ENCODE peak calls at places on chromosome 15, in six cellular contexts. One of them, this sample, is unnamed. For H3K4me1 and H3K27me3, the result is how much of the 10 kb centered on the place peaks cover.

GRCh38 chr15:78035319-78035718 is 42.2 kb downstream of the TBC1D2B start:
- DNase-seq in testis: peak
- DNase-seq in GM23248: no peak
- DNase-seq in endodermal cell: no peak
- DNase-seq in K562: no peak
- DNase-seq in heart left ventricle: no peak
- DNase-seq in this sample: no peak

GRCh38 chr15:56890038-56890437 is 28.4 kb upstream of the TCF12 start:
- DNase-seq in testis: no peak
- DNase-seq in GM23248: no peak
- DNase-seq in endodermal cell: no peak
- DNase-seq in K562: no peak
- DNase-seq in heart left ventricle: no peak
- DNase-seq in this sample: no peak

GRCh38 chr15:88479169-88479568 is 11.7 kb downstream of the MRPS11 start:
- DNase-seq in testis: no peak
- DNase-seq in GM23248: no peak
- DNase-seq in endodermal cell: no peak
- DNase-seq in K562: no peak
- DNase-seq in heart left ventricle: no peak
- DNase-seq in this sample: no peak

GRCh38 chr15:63250312-63250965 is 27.0 kb upstream of the APH1B start:
- DNase-seq in testis: no peak
- DNase-seq in GM23248: peak
- DNase-seq in endodermal cell: no peak
- DNase-seq in K562: no peak
- DNase-seq in heart left ventricle: no peak
- DNase-seq in this sample: no peak

GRCh38 chr15:95394186-95395067 is 936.1 kb upstream of the NR2F2 start:
- DNase-seq in testis: no peak
- DNase-seq in GM23248: peak
- DNase-seq in endodermal cell: no peak
- DNase-seq in K562: no peak
- DNase-seq in heart left ventricle: no peak
- DNase-seq in this sample: no peak

GRCh38 chr15:79844221-79844620 is 52.6 kb downstream of the MTHFS start:
- DNase-seq in testis: no peak
- DNase-seq in GM23248: no peak
- DNase-seq in endodermal cell: no peak
- DNase-seq in K562: no peak
- DNase-seq in heart left ventricle: no peak
- DNase-seq in this sample: no peak

GRCh38 chr15:41819455-41820050 is 8.3 kb upstream of the JMJD7 start:
- DNase-seq in testis: no peak
- DNase-seq in GM23248: no peak
- DNase-seq in endodermal cell: no peak
- DNase-seq in K562: no peak
- DNase-seq in heart left ventricle: no peak
- DNase-seq in this sample: no peak

GRCh38 chr15:91694829-91695205 is 158.7 kb upstream of the SLCO3A1 start:
- DNase-seq in testis: peak
- DNase-seq in GM23248: peak
- DNase-seq in endodermal cell: no peak
- DNase-seq in K562: no peak
- DNase-seq in heart left ventricle: no peak
- DNase-seq in this sample: no peak

GRCh38 chr15:27092404-27092803 is 121.4 kb downstream of the GABRG3 start:
- DNase-seq in testis: no peak
- DNase-seq in GM23248: no peak
- DNase-seq in endodermal cell: no peak
- DNase-seq in K562: no peak
- DNase-seq in heart left ventricle: no peak
- DNase-seq in this sample: no peak

GRCh38 chr15:64847448-64847847 is 5.7 kb downstream of the PLEKHO2 start:
- DNase-seq in testis: no peak
- DNase-seq in GM23248: no peak
- DNase-seq in endodermal cell: no peak
- DNase-seq in K562: no peak
- DNase-seq in heart left ventricle: peak
- DNase-seq in this sample: no peak

GRCh38 chr15:78390823-78391222 is 47.2 kb upstream of the IREB2 start:
- DNase-seq in testis: no peak
- DNase-seq in GM23248: peak
- DNase-seq in endodermal cell: no peak
- DNase-seq in K562: no peak
- DNase-seq in heart left ventricle: no peak
- DNase-seq in this sample: no peak

GRCh38 chr15:78000089-78000926 is 77.2 kb downstream of the TBC1D2B start:
- DNase-seq in testis: peak
- DNase-seq in GM23248: peak
- DNase-seq in endodermal cell: peak
- DNase-seq in K562: peak
- DNase-seq in heart left ventricle: peak
- DNase-seq in this sample: no peak

GRCh38 chr15:73564255-73564654 is 68.9 kb downstream of the NPTN start:
- DNase-seq in testis: no peak
- DNase-seq in GM23248: peak
- DNase-seq in endodermal cell: no peak
- DNase-seq in K562: peak
- DNase-seq in heart left ventricle: no peak
- DNase-seq in this sample: no peak

GRCh38 chr15:74134387-74135027 is 4.1 kb downstream of the ISLR2 start:
- DNase-seq in testis: peak
- DNase-seq in GM23248: peak
- DNase-seq in endodermal cell: peak
- DNase-seq in K562: no peak
- DNase-seq in heart left ventricle: peak
- DNase-seq in this sample: no peak

GRCh38 chr15:88779944-88780343 is 23.3 kb upstream of the ACAN start:
- DNase-seq in testis: no peak
- DNase-seq in GM23248: no peak
- DNase-seq in endodermal cell: no peak
- DNase-seq in K562: no peak
- DNase-seq in heart left ventricle: no peak
- DNase-seq in this sample: no peak

GRCh38 chr15:76433798-76434400 is 97.3 kb downstream of the ISL2 start:
- DNase-seq in testis: no peak
- DNase-seq in GM23248: peak
- DNase-seq in endodermal cell: peak
- DNase-seq in K562: no peak
- DNase-seq in heart left ventricle: no peak
- DNase-seq in this sample: no peak

GRCh38 chr15:37095993-37096877 is 4.1 kb downstream of the MEIS2 start:
- DNase-seq in testis: peak
- DNase-seq in GM23248: peak
- DNase-seq in endodermal cell: peak
- DNase-seq in K562: no peak
- DNase-seq in heart left ventricle: no peak
- DNase-seq in this sample: no peak

GRCh38 chr15:73748731-73749130 is 4.4 kb downstream of the INSYN1 start:
- DNase-seq in testis: no peak
- DNase-seq in GM23248: no peak
- DNase-seq in endodermal cell: no peak
- DNase-seq in K562: no peak
- DNase-seq in heart left ventricle: no peak
- DNase-seq in this sample: no peak

GRCh38 chr15:91939432-91939831 is 85.9 kb downstream of the SLCO3A1 start:
- DNase-seq in testis: peak
- DNase-seq in GM23248: no peak
- DNase-seq in endodermal cell: peak
- DNase-seq in K562: no peak
- DNase-seq in heart left ventricle: peak
- DNase-seq in this sample: no peak

GRCh38 chr15:63759752-63760151 is 74.0 kb downstream of the HERC1 start:
- DNase-seq in testis: no peak
- DNase-seq in GM23248: no peak
- DNase-seq in endodermal cell: no peak
- DNase-seq in K562: no peak
- DNase-seq in heart left ventricle: no peak
- DNase-seq in this sample: no peak

GRCh38 chr15:77138167-77138522 is 67.2 kb upstream of the TSPAN3 start:
- DNase-seq in testis: no peak
- DNase-seq in GM23248: peak
- DNase-seq in endodermal cell: no peak
- DNase-seq in K562: no peak
- DNase-seq in heart left ventricle: no peak
- DNase-seq in this sample: no peak

GRCh38 chr15:77083381-77084160 is 12.7 kb upstream of the TSPAN3 start:
- DNase-seq in testis: peak
- DNase-seq in GM23248: no peak
- DNase-seq in endodermal cell: peak
- DNase-seq in K562: no peak
- DNase-seq in heart left ventricle: peak
- DNase-seq in this sample: peak

GRCh38 chr15:56805466-56806146 is 72.3 kb upstream of the ZNF280D start:
- DNase-seq in testis: no peak
- DNase-seq in GM23248: peak
- DNase-seq in endodermal cell: peak
- DNase-seq in K562: no peak
- DNase-seq in heart left ventricle: no peak
- DNase-seq in this sample: peak

GRCh38 chr15:66621491-66622467 is 56.0 kb upstream of the LCTL start:
- DNase-seq in testis: no peak
- DNase-seq in GM23248: peak
- DNase-seq in endodermal cell: peak
- DNase-seq in K562: peak
- DNase-seq in heart left ventricle: no peak
- DNase-seq in this sample: no peak

GRCh38 chr15:45496658-45497057 is 25.9 kb downstream of the SLC30A4 start:
- DNase-seq in testis: no peak
- DNase-seq in GM23248: no peak
- DNase-seq in endodermal cell: no peak
- DNase-seq in K562: no peak
- DNase-seq in heart left ventricle: no peak
- DNase-seq in this sample: no peak

GRCh38 chr15:41894791-41895463 is 1.1 kb upstream of the SPTBN5 start:
- DNase-seq in testis: peak
- DNase-seq in GM23248: peak
- DNase-seq in endodermal cell: peak
- DNase-seq in K562: peak
- DNase-seq in heart left ventricle: peak
- DNase-seq in this sample: peak

GRCh38 chr15:65072617-65073016 is 3.9 kb upstream of the KBTBD13 start:
- DNase-seq in testis: no peak
- DNase-seq in GM23248: no peak
- DNase-seq in endodermal cell: no peak
- DNase-seq in K562: no peak
- DNase-seq in heart left ventricle: peak
- DNase-seq in this sample: no peak

GRCh38 chr15:69780374-69780773 is 317.3 kb downstream of the TLE3 start:
- DNase-seq in testis: no peak
- DNase-seq in GM23248: peak
- DNase-seq in endodermal cell: no peak
- DNase-seq in K562: no peak
- DNase-seq in heart left ventricle: no peak
- DNase-seq in this sample: no peak

GRCh38 chr15:99845009-99845408 is 111.8 kb upstream of the LYSMD4 start:
- DNase-seq in testis: no peak
- DNase-seq in GM23248: peak
- DNase-seq in endodermal cell: no peak
- DNase-seq in K562: no peak
- DNase-seq in heart left ventricle: no peak
- DNase-seq in this sample: no peak

GRCh38 chr15:90097475-90097874 is 4.8 kb downstream of the IDH2 start:
- DNase-seq in testis: no peak
- DNase-seq in GM23248: no peak
- DNase-seq in endodermal cell: no peak
- DNase-seq in K562: no peak
- DNase-seq in heart left ventricle: no peak
- DNase-seq in this sample: no peak

GRCh38 chr15:76840830-76841460 is 64.2 kb downstream of the SCAPER start:
- DNase-seq in testis: no peak
- DNase-seq in GM23248: peak
- DNase-seq in endodermal cell: no peak
- DNase-seq in K562: no peak
- DNase-seq in heart left ventricle: no peak
- DNase-seq in this sample: no peak

GRCh38 chr15:101323793-101324505 is 28.9 kb upstream of the SNRPA1 start:
- DNase-seq in testis: no peak
- DNase-seq in GM23248: no peak
- DNase-seq in endodermal cell: no peak
- DNase-seq in K562: no peak
- DNase-seq in heart left ventricle: no peak
- DNase-seq in this sample: no peak
- H3K4me3 ChIP-seq in testis: no peak
- H3K4me3 ChIP-seq in GM23248: no peak
- H3K4me3 ChIP-seq in endodermal cell: no peak
- H3K4me3 ChIP-seq in K562: no peak
- H3K4me3 ChIP-seq in heart left ventricle: no peak
- H3K4me3 ChIP-seq in this sample: no peak

DNA sequence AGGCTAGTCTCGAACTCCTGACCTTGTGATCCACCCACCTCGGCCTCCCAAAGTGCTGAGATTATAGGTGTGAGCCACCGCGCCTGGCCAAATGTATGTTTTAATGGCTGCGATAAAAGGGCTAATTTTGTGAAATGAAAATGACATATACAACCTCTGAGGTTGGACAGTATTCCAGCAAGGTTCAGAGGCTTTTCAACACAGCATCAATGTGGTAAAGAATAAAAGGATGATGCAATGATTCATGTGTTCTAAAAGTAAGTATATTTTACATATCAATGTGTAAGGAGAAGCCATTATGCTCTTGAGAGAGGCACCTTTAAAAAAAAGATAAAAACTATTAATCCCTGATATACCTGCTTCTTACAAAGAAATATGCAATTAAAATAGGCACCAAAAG is 6.7 kb downstream of the SLTM start:
- DNase-seq in testis: no peak
- DNase-seq in GM23248: no peak
- DNase-seq in endodermal cell: no peak
- DNase-seq in K562: no peak
- DNase-seq in heart left ventricle: no peak
- DNase-seq in this sample: no peak
- H3K4me1 ChIP-seq in testis: under half
- H3K4me1 ChIP-seq in GM23248: under half
- H3K4me1 ChIP-seq in endodermal cell: under half
- H3K4me1 ChIP-seq in K562: under half
- H3K4me1 ChIP-seq in heart left ventricle: under half
- H3K4me1 ChIP-seq in this sample: under half

DNA sequence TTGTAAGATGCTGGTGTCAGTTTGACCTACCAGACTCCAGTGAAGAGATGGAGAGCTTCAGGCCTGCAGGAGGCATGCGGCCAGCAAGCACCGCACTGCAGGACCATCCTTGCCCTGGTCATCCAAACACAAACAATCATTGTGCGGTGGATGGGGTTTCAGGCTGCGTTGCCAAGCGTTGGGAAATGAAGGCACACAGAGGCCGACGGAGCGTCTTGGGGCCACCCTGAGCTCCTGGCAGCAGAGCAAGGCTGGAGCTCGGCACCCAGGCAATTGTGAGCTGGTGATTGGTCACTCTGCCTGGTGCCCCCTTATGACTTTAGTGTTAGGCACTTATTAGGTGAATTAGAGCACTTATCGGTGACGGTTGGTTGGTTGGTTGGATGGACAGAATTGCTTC is 222.6 kb upstream of the RGMA start:
- DNase-seq in testis: no peak
- DNase-seq in GM23248: no peak
- DNase-seq in endodermal cell: no peak
- DNase-seq in K562: no peak
- DNase-seq in heart left ventricle: no peak
- DNase-seq in this sample: no peak
- H3K27me3 ChIP-seq in testis: under half
- H3K27me3 ChIP-seq in GM23248: under half
- H3K27me3 ChIP-seq in endodermal cell: under half
- H3K27me3 ChIP-seq in K562: under half
- H3K27me3 ChIP-seq in heart left ventricle: under half
- H3K27me3 ChIP-seq in this sample: under half

GRCh38 chr15:38130200-38130567 is 122.5 kb upstream of the SPRED1 start:
- DNase-seq in testis: no peak
- DNase-seq in GM23248: peak
- DNase-seq in endodermal cell: no peak
- DNase-seq in K562: no peak
- DNase-seq in heart left ventricle: no peak
- DNase-seq in this sample: no peak
- H3K4me3 ChIP-seq in testis: no peak
- H3K4me3 ChIP-seq in GM23248: peak
- H3K4me3 ChIP-seq in endodermal cell: no peak
- H3K4me3 ChIP-seq in K562: no peak
- H3K4me3 ChIP-seq in heart left ventricle: peak
- H3K4me3 ChIP-seq in this sample: peak

This sample was measured in ascending aorta.